ENCODE peak calls at places on chromosomes 3 and 15, in nine cellular contexts. B, R, E, A, H, V, X, P and L are unnamed samples.

GRCh38 chr3:194925614-194926013 is 239.9 kb downstream of the FAM43A start:
- DNase-seq in B (no peak), R (no peak), E (no peak), A (no peak), H (no peak), V (no peak), X (no peak), P (no peak), L (no peak)

GRCh38 chr3:194265505-194265892 is 85.6 kb downstream of the CPN2 start:
- DNase-seq in B (peak; percentile 84), R (peak; percentile 99), E (no peak), A (peak; percentile 84), H (peak; percentile 73), V (peak; percentile 67), X (peak; percentile 70), P (peak; percentile 90), L (no peak)

GRCh38 chr15:32994810-32995424 is 199.6 kb downstream of the FMN1 start:
- DNase-seq in B (no peak), R (peak; percentile 63), E (peak; percentile 62), A (no peak), H (no peak), V (no peak), X (no peak), P (no peak), L (peak; percentile 34)

GRCh38 chr3:195066441-195066841 is 204.5 kb downstream of the XXYLT1 start:
- DNase-seq in B (no peak), R (no peak), E (no peak), A (peak; percentile 3), H (no peak), V (no peak), X (peak; percentile 28), P (no peak), L (no peak)

GRCh38 chr3:165753560-165753959 is 83.7 kb downstream of the BCHE start:
- DNase-seq in B (no peak), R (peak; percentile 53), E (no peak), A (no peak), H (no peak), V (no peak), X (no peak), P (no peak), L (no peak)

GRCh38 chr15:62444104-62445027 is 279.3 kb upstream of the C2CD4B start:
- DNase-seq in B (peak; percentile 47), R (no peak), E (no peak), A (no peak), H (peak; percentile 66), V (no peak), X (no peak), P (no peak), L (no peak)

GRCh38 chr3:29397406-29397805 is 116.5 kb downstream of the RBMS3 start:
- DNase-seq in B (no peak), R (no peak), E (no peak), A (no peak), H (no peak), V (no peak), X (no peak), P (no peak), L (no peak)

GRCh38 chr3:50655009-50655830 is 19.5 kb upstream of the DOCK3 start:
- DNase-seq in B (no peak), R (no peak), E (no peak), A (no peak), H (no peak), V (no peak), X (no peak), P (no peak), L (no peak)

GRCh38 chr15:68620721-68621528 is 42.1 kb downstream of the CORO2B start:
- DNase-seq in B (peak; percentile 93), R (no peak), E (no peak), A (peak; percentile 59), H (peak; percentile 88), V (no peak), X (peak; percentile 77), P (no peak), L (no peak)

GRCh38 chr3:62003833-62004232 is 369.5 kb downstream of the FEZF2 start:
- DNase-seq in B (no peak), R (no peak), E (no peak), A (no peak), H (no peak), V (no peak), X (no peak), P (no peak), L (no peak)

GRCh38 chr3:188061133-188061532 is 92.8 kb upstream of the LPP start:
- DNase-seq in B (peak; percentile 48), R (peak; percentile 28), E (peak; percentile 42), A (no peak), H (peak; percentile 62), V (no peak), X (peak; percentile 86), P (no peak), L (no peak)

GRCh38 chr15:27465213-27465612 is 494.2 kb downstream of the GABRG3 start:
- DNase-seq in B (no peak), R (no peak), E (no peak), A (no peak), H (no peak), V (no peak), X (no peak), P (no peak), L (no peak)

GRCh38 chr3:103705641-103706040 is 1270.8 kb downstream of the ZPLD1 start:
- DNase-seq in B (no peak), R (no peak), E (no peak), A (no peak), H (no peak), V (no peak), X (no peak), P (no peak), L (no peak)

GRCh38 chr3:29137601-29138000 is 143.3 kb upstream of the RBMS3 start:
- DNase-seq in B (no peak), R (no peak), E (no peak), A (no peak), H (no peak), V (no peak), X (no peak), P (no peak), L (no peak)

GRCh38 chr15:41231536-41231935 is 468 bp downstream of the CHP1 start:
- DNase-seq in B (no peak), R (peak; percentile 47), E (no peak), A (no peak), H (no peak), V (no peak), X (no peak), P (no peak), L (no peak)

GRCh38 chr15:41230345-41230649 is 260 bp downstream of the EXD1 start:
- DNase-seq in B (no peak), R (no peak), E (no peak), A (no peak), H (no peak), V (no peak), X (no peak), P (no peak), L (no peak)

GRCh38 chr15:41233367-41233771 is 2.3 kb downstream of the CHP1 start:
- DNase-seq in B (no peak), R (peak; percentile 45), E (peak; percentile 34), A (no peak), H (no peak), V (no peak), X (no peak), P (no peak), L (peak; percentile 74)

GRCh38 chr15:41235929-41236328 is 4.9 kb downstream of the CHP1 start:
- DNase-seq in B (no peak), R (no peak), E (no peak), A (no peak), H (no peak), V (no peak), X (no peak), P (no peak), L (no peak)

GRCh38 chr15:41230650-41231533 is at the start of the genes CHP1 and EXD1:
- DNase-seq in B (peak; percentile 97), R (peak; percentile 98), E (peak; percentile 97), A (peak; percentile 99), H (peak; percentile 98), V (peak; percentile 98), X (peak; percentile 99), P (peak; percentile 98), L (peak; percentile 98)
- TF ChIP-seq POLR2A in B (peak; percentile 79), R (peak; percentile 67), E (peak; percentile 37), A (peak; percentile 95), H (no peak), V (peak; percentile 88), X (peak; percentile 95), P (peak; percentile 87), L (peak; percentile 78)

DNA sequence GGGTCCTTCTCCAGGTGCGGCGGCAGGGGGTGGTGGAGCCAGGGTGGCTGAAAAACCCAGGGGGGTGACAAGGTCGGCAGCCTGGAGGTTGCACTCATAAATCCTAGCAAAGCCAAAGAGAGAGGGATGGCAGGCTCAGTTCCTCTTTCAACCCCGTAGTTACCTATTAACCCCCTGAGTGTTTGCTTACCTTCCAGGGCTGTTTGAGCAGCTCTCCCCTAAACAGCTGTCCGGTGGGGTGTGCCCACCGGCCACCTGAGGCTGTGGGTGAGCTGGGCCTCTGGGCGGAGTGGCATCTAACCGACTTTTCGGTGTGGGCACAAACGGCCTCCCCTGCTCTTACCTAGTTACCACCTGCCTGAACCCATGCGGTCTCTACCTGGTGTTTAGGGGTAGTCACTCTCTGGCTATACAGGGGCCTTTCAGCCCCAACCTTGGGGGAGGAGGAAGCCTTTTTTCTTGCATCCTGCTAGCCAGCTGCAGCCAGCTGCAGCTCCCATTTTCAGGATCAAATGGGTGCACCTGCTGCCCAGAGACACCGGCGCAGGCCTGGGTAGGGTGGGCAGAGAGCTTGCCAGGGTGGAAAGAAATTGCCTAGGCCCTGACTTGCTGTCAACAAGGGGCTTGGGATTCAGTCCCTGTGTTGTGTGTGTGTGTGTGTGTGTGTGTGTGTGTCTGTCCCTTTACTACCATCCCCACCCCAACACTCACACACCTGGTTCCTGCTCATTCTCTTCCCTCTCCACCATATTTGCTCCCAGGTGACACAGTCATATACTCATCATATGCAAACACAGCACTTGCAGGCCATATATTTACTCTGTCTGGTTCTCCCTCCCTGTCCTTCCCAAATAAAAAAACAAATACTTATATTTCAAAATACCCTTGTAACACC is 3.7 kb downstream of the DLL4 start:
- DNase-seq in B (no peak), R (no peak), E (no peak), A (no peak), H (no peak), V (no peak), X (no peak), P (no peak), L (no peak)
- TF ChIP-seq POLR2A in B (no peak), R (no peak), E (no peak), A (no peak), H (no peak), V (no peak), X (no peak), P (no peak), L (no peak)

GRCh38 chr15:64634576-64635485 is 140.6 kb downstream of the RBPMS2 start:
- DNase-seq in B (no peak), R (peak; percentile 79), E (peak; percentile 59), A (no peak), H (no peak), V (no peak), X (no peak), P (no peak), L (no peak)
- TF ChIP-seq POLR2A in B (no peak), R (no peak), E (no peak), A (no peak), H (no peak), V (no peak), X (no peak), P (no peak), L (no peak)

DNA sequence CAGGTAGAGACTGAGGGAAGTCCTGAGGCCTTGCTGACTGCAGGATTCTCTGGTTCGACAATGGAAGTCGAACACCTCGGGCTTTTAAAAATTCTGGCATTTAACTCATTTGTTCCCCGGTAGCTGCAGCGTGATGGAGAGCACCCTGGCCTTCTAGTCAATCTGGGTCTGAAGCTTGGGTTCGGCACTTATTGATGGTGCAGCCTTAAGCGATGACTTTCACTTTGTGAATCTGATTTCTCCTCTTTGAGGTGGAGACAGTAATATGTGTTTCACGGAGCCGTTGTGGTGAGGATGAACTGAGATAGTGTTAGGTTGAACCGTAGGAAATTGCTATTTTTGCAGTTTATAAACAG is 621 bp upstream of the PARP6 start:
- DNase-seq in B (no peak), R (no peak), E (no peak), A (no peak), H (no peak), V (no peak), X (no peak), P (no peak), L (no peak)
- TF ChIP-seq POLR2A in B (no peak), R (no peak), E (no peak), A (no peak), H (no peak), V (no peak), X (no peak), P (no peak), L (no peak)